ENCODE peak calls at places on chromosomes 12 and 14, in nine cellular contexts. One of them, this sample, is unnamed. For H3K36me3, the result is how much of the 10 kb centered on the place peaks cover.

GRCh38 chr12:9509464-9510166 is 98.1 kb downstream of the KLRB1 start:
- DNase-seq in gastrocnemius medialis: no peak
- DNase-seq in tibial artery: no peak
- DNase-seq in SJSA1: no peak
- DNase-seq in fibroblast of lung: peak
- DNase-seq in transverse colon: no peak
- DNase-seq in CD8-positive, alpha-beta memory T cell: no peak
- DNase-seq in lung: no peak
- DNase-seq in aorta: no peak
- DNase-seq in this sample: no peak

GRCh38 chr14:54803926-54804719 is 98.5 kb downstream of the GCH1 start:
- DNase-seq in CD8-positive, alpha-beta memory T cell: no peak
- DNase-seq in transverse colon: no peak
- DNase-seq in tibial artery: no peak
- DNase-seq in lung: no peak
- DNase-seq in fibroblast of lung: no peak
- DNase-seq in SJSA1: no peak
- DNase-seq in gastrocnemius medialis: no peak
- DNase-seq in aorta: no peak
- DNase-seq in this sample: no peak

GRCh38 chr14:67710209-67710608 is 8.5 kb downstream of the RDH12 start:
- DNase-seq in transverse colon: no peak
- DNase-seq in tibial artery: no peak
- DNase-seq in gastrocnemius medialis: no peak
- DNase-seq in lung: no peak
- DNase-seq in aorta: no peak
- DNase-seq in fibroblast of lung: no peak
- DNase-seq in SJSA1: no peak
- DNase-seq in CD8-positive, alpha-beta memory T cell: no peak
- DNase-seq in this sample: no peak

GRCh38 chr14:72664651-72665050 is 229.2 kb downstream of the DPF3 start:
- DNase-seq in lung: no peak
- DNase-seq in SJSA1: peak
- DNase-seq in CD8-positive, alpha-beta memory T cell: no peak
- DNase-seq in tibial artery: no peak
- DNase-seq in transverse colon: no peak
- DNase-seq in fibroblast of lung: no peak
- DNase-seq in aorta: no peak
- DNase-seq in gastrocnemius medialis: no peak
- DNase-seq in this sample: no peak

GRCh38 chr14:24207625-24208024 is 2.1 kb downstream of the TSSK4 start:
- DNase-seq in fibroblast of lung: no peak
- DNase-seq in SJSA1: no peak
- DNase-seq in transverse colon: no peak
- DNase-seq in lung: no peak
- DNase-seq in CD8-positive, alpha-beta memory T cell: no peak
- DNase-seq in gastrocnemius medialis: no peak
- DNase-seq in tibial artery: no peak
- DNase-seq in aorta: no peak
- DNase-seq in this sample: no peak

GRCh38 chr14:71714225-71714624 is 218.0 kb upstream of the RGS6 start:
- DNase-seq in CD8-positive, alpha-beta memory T cell: no peak
- DNase-seq in SJSA1: peak
- DNase-seq in fibroblast of lung: peak
- DNase-seq in aorta: no peak
- DNase-seq in transverse colon: no peak
- DNase-seq in lung: no peak
- DNase-seq in gastrocnemius medialis: no peak
- DNase-seq in tibial artery: no peak
- DNase-seq in this sample: no peak

GRCh38 chr12:1972856-1973317 is 31.4 kb downstream of the DCP1B start:
- DNase-seq in gastrocnemius medialis: no peak
- DNase-seq in aorta: peak
- DNase-seq in CD8-positive, alpha-beta memory T cell: no peak
- DNase-seq in transverse colon: peak
- DNase-seq in lung: no peak
- DNase-seq in fibroblast of lung: peak
- DNase-seq in tibial artery: peak
- DNase-seq in SJSA1: peak
- DNase-seq in this sample: no peak

GRCh38 chr12:31525496-31526157 is 65.3 kb downstream of the DENND5B start:
- DNase-seq in fibroblast of lung: no peak
- DNase-seq in aorta: no peak
- DNase-seq in gastrocnemius medialis: no peak
- DNase-seq in tibial artery: no peak
- DNase-seq in CD8-positive, alpha-beta memory T cell: no peak
- DNase-seq in transverse colon: no peak
- DNase-seq in SJSA1: no peak
- DNase-seq in lung: no peak
- DNase-seq in this sample: no peak

GRCh38 chr12:28777603-28778365 is 371.3 kb upstream of the FAR2 start:
- DNase-seq in tibial artery: no peak
- DNase-seq in gastrocnemius medialis: no peak
- DNase-seq in fibroblast of lung: no peak
- DNase-seq in aorta: no peak
- DNase-seq in SJSA1: no peak
- DNase-seq in transverse colon: no peak
- DNase-seq in lung: no peak
- DNase-seq in CD8-positive, alpha-beta memory T cell: no peak
- DNase-seq in this sample: no peak

GRCh38 chr14:78968249-78968648 is 798.1 kb downstream of the NRXN3 start:
- DNase-seq in gastrocnemius medialis: no peak
- DNase-seq in fibroblast of lung: no peak
- DNase-seq in aorta: no peak
- DNase-seq in CD8-positive, alpha-beta memory T cell: no peak
- DNase-seq in lung: no peak
- DNase-seq in tibial artery: no peak
- DNase-seq in SJSA1: no peak
- DNase-seq in transverse colon: no peak
- DNase-seq in this sample: no peak

GRCh38 chr14:98368916-98369315 is 903.1 kb downstream of the BCL11B start:
- DNase-seq in lung: no peak
- DNase-seq in fibroblast of lung: no peak
- DNase-seq in aorta: no peak
- DNase-seq in CD8-positive, alpha-beta memory T cell: no peak
- DNase-seq in SJSA1: no peak
- DNase-seq in tibial artery: no peak
- DNase-seq in gastrocnemius medialis: no peak
- DNase-seq in transverse colon: no peak
- DNase-seq in this sample: peak
- H3K36me3 ChIP-seq in lung: under half
- H3K36me3 ChIP-seq in fibroblast of lung: under half
- H3K36me3 ChIP-seq in aorta: under half
- H3K36me3 ChIP-seq in CD8-positive, alpha-beta memory T cell: under half
- H3K36me3 ChIP-seq in SJSA1: under half
- H3K36me3 ChIP-seq in tibial artery: under half
- H3K36me3 ChIP-seq in gastrocnemius medialis: under half
- H3K36me3 ChIP-seq in transverse colon: under half
- H3K36me3 ChIP-seq in this sample: under half

DNA sequence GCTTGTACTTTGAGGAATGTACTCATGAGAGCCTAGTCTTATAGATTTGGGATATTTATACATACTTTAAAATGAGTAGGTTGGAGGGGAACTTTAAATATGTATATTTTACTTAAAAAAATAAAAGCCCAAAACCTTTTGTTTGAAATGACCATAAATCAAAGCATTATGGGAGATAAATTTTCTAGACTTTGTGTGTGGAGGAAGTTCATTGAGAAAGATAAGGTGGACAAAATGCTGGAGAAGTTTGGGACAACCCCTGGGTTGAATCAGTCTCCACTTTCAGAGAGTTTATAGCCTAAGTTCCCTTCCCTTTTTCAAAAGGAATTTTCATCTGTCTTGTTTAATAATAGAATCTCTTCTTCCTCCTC is 54.1 kb downstream of the CHST11 start:
- DNase-seq in CD8-positive, alpha-beta memory T cell: no peak
- DNase-seq in transverse colon: no peak
- DNase-seq in gastrocnemius medialis: no peak
- DNase-seq in SJSA1: no peak
- DNase-seq in tibial artery: no peak
- DNase-seq in fibroblast of lung: no peak
- DNase-seq in aorta: no peak
- DNase-seq in lung: no peak
- DNase-seq in this sample: no peak
- H3K27ac ChIP-seq in CD8-positive, alpha-beta memory T cell: no peak
- H3K27ac ChIP-seq in transverse colon: no peak
- H3K27ac ChIP-seq in gastrocnemius medialis: no peak
- H3K27ac ChIP-seq in SJSA1: no peak
- H3K27ac ChIP-seq in tibial artery: no peak
- H3K27ac ChIP-seq in fibroblast of lung: no peak
- H3K27ac ChIP-seq in aorta: no peak
- H3K27ac ChIP-seq in lung: no peak
- H3K27ac ChIP-seq in this sample: no peak

DNA sequence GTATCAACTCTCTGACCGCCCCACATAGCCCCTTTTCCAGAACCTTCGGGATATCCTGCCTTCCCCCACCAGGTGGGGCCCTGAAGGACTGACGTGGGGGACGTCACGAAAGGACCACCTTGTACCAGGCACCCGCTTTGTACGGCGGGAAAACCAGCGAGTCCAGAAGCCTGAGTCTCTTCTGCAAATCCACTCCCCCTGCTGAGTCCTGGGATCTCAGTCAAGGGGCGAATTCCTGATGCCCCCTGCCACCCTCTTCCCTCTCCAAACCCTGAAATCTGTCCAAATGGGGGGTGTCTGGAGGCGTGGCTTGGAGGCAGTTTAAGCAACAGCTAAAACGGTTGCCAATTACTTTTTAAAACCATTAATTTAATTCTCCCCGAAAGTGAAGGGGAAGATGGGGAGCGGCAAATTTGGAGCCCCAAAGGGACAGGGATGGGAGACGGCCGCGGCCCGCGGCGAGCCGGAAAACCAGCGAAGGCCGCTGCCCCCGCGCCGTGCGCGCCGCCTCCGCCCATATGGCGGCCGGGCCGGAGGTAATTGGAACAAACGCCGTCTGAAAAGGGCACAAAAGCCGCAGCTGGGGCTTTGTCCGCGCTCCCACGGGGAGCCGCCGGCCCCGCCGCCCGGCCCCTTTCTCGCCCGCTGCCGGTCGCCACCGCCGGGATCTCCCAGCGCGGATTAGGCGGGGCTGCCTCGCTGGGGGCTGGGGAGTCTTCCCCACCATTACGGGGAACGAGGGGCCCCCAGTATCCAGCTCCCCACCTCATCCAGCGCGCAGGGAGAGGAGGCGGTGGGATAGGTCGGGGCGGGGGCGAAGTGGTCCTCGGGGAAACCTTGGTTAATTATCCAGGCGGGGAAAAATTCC is 6.6 kb downstream of the LHX5 start:
- DNase-seq in aorta: no peak
- DNase-seq in SJSA1: no peak
- DNase-seq in lung: no peak
- DNase-seq in fibroblast of lung: no peak
- DNase-seq in gastrocnemius medialis: no peak
- DNase-seq in CD8-positive, alpha-beta memory T cell: no peak
- DNase-seq in tibial artery: no peak
- DNase-seq in transverse colon: no peak
- DNase-seq in this sample: no peak
- H3K4me3 ChIP-seq in aorta: peak
- H3K4me3 ChIP-seq in SJSA1: no peak
- H3K4me3 ChIP-seq in lung: no peak
- H3K4me3 ChIP-seq in fibroblast of lung: no peak
- H3K4me3 ChIP-seq in gastrocnemius medialis: peak
- H3K4me3 ChIP-seq in CD8-positive, alpha-beta memory T cell: no peak
- H3K4me3 ChIP-seq in tibial artery: no peak
- H3K4me3 ChIP-seq in transverse colon: no peak
- H3K4me3 ChIP-seq in this sample: no peak

DNA sequence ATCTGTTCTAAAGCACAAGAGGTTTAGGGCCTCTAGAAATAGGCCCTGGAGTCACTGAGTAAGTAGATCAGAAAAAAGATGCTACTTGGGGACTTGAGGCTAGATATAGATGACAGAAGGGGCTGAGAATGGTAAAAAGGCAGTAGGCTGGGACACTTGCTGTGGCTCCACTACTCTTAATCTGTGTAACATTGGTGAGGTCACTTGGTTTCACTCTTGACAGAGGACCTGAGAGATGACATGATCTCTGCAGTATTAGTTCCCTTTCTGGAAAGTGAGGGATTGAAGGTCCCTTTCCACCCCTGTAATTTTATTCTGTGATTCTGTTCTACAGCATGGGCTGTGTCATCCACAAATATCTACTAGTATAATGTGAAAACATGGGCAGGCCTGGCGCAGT is 39.7 kb downstream of the MAPKAPK5 start:
- DNase-seq in CD8-positive, alpha-beta memory T cell: no peak
- DNase-seq in tibial artery: no peak
- DNase-seq in transverse colon: no peak
- DNase-seq in lung: no peak
- DNase-seq in gastrocnemius medialis: no peak
- DNase-seq in aorta: no peak
- DNase-seq in fibroblast of lung: no peak
- DNase-seq in SJSA1: no peak
- DNase-seq in this sample: no peak
- H3K36me3 ChIP-seq in CD8-positive, alpha-beta memory T cell: half or more
- H3K36me3 ChIP-seq in tibial artery: half or more
- H3K36me3 ChIP-seq in transverse colon: half or more
- H3K36me3 ChIP-seq in lung: under half
- H3K36me3 ChIP-seq in gastrocnemius medialis: half or more
- H3K36me3 ChIP-seq in aorta: under half
- H3K36me3 ChIP-seq in fibroblast of lung: under half
- H3K36me3 ChIP-seq in SJSA1: half or more
- H3K36me3 ChIP-seq in this sample: half or more

GRCh38 chr12:75933136-75933535 is 98.4 kb downstream of the PHLDA1 start:
- DNase-seq in SJSA1: no peak
- DNase-seq in aorta: no peak
- DNase-seq in transverse colon: no peak
- DNase-seq in fibroblast of lung: peak
- DNase-seq in CD8-positive, alpha-beta memory T cell: no peak
- DNase-seq in lung: no peak
- DNase-seq in tibial artery: no peak
- DNase-seq in gastrocnemius medialis: no peak
- DNase-seq in this sample: no peak
- H3K27ac ChIP-seq in SJSA1: no peak
- H3K27ac ChIP-seq in aorta: no peak
- H3K27ac ChIP-seq in transverse colon: no peak
- H3K27ac ChIP-seq in fibroblast of lung: peak
- H3K27ac ChIP-seq in CD8-positive, alpha-beta memory T cell: no peak
- H3K27ac ChIP-seq in lung: no peak
- H3K27ac ChIP-seq in tibial artery: no peak
- H3K27ac ChIP-seq in gastrocnemius medialis: no peak
- H3K27ac ChIP-seq in this sample: no peak